ENCODE peak calls at places on chromosomes 11 and 22, in eight cellular contexts. S is RWPE2, B is right lobe of liver, E is HCT116, D is cardiac muscle cell, I is BE2C, J is endothelial cell, M is adrenal gland. Q is an unnamed sample.

GRCh38 chr22:17077255-17077654 is 7.5 kb upstream of the IL17RA start:
- DNase-seq in S (no peak), B (no peak), E (no peak), D (peak), I (no peak), J (no peak), M (no peak), Q (no peak)

GRCh38 chr11:91296628-91297027 is 928.0 kb upstream of the FAT3 start:
- DNase-seq in S (no peak), B (no peak), E (no peak), D (no peak), I (no peak), J (no peak), M (no peak), Q (no peak)

GRCh38 chr11:18752502-18752901 is 26.5 kb upstream of the IGSF22 start:
- DNase-seq in S (no peak), B (no peak), E (no peak), D (no peak), I (no peak), J (no peak), M (no peak), Q (no peak)

GRCh38 chr11:123211134-123211879 is 16.3 kb upstream of the CLMP start:
- DNase-seq in S (no peak), B (no peak), E (no peak), D (no peak), I (no peak), J (no peak), M (no peak), Q (no peak)

GRCh38 chr22:37746366-37747089 is 49.7 kb downstream of the TRIOBP start:
- DNase-seq in S (no peak), B (no peak), E (no peak), D (no peak), I (no peak), J (peak), M (no peak), Q (no peak)

GRCh38 chr22:49380095-49380827 is 447.4 kb downstream of the BRD1 start:
- DNase-seq in S (no peak), B (no peak), E (no peak), D (no peak), I (no peak), J (no peak), M (no peak), Q (no peak)

GRCh38 chr22:50728523-50728931 is 9.5 kb upstream of the ACR start:
- DNase-seq in S (peak), B (peak), E (no peak), D (no peak), I (no peak), J (no peak), M (no peak), Q (peak)

GRCh38 chr11:60378359-60378758 is at the start of gene MS4A7:
- DNase-seq in S (no peak), B (no peak), E (no peak), D (no peak), I (no peak), J (no peak), M (peak), Q (no peak)

GRCh38 chr22:20438678-20439492 is 1.3 kb upstream of the SCARF2 start:
- DNase-seq in S (peak), B (peak), E (no peak), D (no peak), I (peak), J (no peak), M (no peak), Q (no peak)

GRCh38 chr11:68256331-68256741 is 15.4 kb downstream of the C11orf24 start:
- DNase-seq in S (no peak), B (no peak), E (no peak), D (peak), I (no peak), J (no peak), M (no peak), Q (no peak)

GRCh38 chr11:45054956-45055355 is 91.5 kb upstream of the PRDM11 start:
- DNase-seq in S (no peak), B (no peak), E (no peak), D (no peak), I (no peak), J (no peak), M (no peak), Q (no peak)

GRCh38 chr11:111000400-111001090 is 245.0 kb upstream of the POU2AF2 start:
- DNase-seq in S (no peak), B (no peak), E (no peak), D (peak), I (no peak), J (no peak), M (no peak), Q (no peak)

GRCh38 chr11:119359365-119360229 is 13.1 kb upstream of the MFRP start:
- DNase-seq in S (peak), B (no peak), E (no peak), D (no peak), I (no peak), J (no peak), M (no peak), Q (no peak)

GRCh38 chr11:105181100-105181499 is 41.5 kb upstream of the CARD18 start:
- DNase-seq in S (peak), B (no peak), E (no peak), D (peak), I (peak), J (no peak), M (peak), Q (no peak)

GRCh38 chr11:65183201-65183891 is 1.6 kb downstream of the CAPN1 start:
- DNase-seq in S (peak), B (no peak), E (peak), D (no peak), I (no peak), J (no peak), M (peak), Q (no peak)

GRCh38 chr22:42397332-42398246 is 34.6 kb downstream of the NFAM1 start:
- DNase-seq in S (peak), B (no peak), E (no peak), D (no peak), I (no peak), J (no peak), M (peak), Q (no peak)

GRCh38 chr22:41526802-41527799 is 17.2 kb downstream of the POLR3H start:
- DNase-seq in S (no peak), B (peak), E (no peak), D (peak), I (peak), J (peak), M (peak), Q (peak)

GRCh38 chr11:129458278-129458677 is 82.6 kb downstream of the BARX2 start:
- DNase-seq in S (peak), B (no peak), E (no peak), D (no peak), I (no peak), J (no peak), M (no peak), Q (no peak)

GRCh38 chr11:34495239-34495723 is 18.3 kb downstream of the ELF5 start:
- DNase-seq in S (no peak), B (no peak), E (peak), D (no peak), I (no peak), J (no peak), M (no peak), Q (no peak)

GRCh38 chr11:13337986-13338436 is 60.4 kb downstream of the BMAL1 start:
- DNase-seq in S (no peak), B (no peak), E (no peak), D (peak), I (no peak), J (no peak), M (no peak), Q (no peak)

GRCh38 chr11:73099512-73100266 is 42.4 kb downstream of the FCHSD2 start:
- DNase-seq in S (no peak), B (no peak), E (no peak), D (no peak), I (no peak), J (no peak), M (no peak), Q (no peak)

GRCh38 chr11:8090756-8091155 is 9.7 kb downstream of the TUB start:
- DNase-seq in S (no peak), B (no peak), E (peak), D (peak), I (peak), J (peak), M (peak), Q (no peak)

GRCh38 chr11:124656759-124657627 is 16.5 kb downstream of the SIAE start:
- DNase-seq in S (no peak), B (no peak), E (no peak), D (peak), I (peak), J (no peak), M (no peak), Q (no peak)

GRCh38 chr22:40749829-40750228 is 69.3 kb downstream of the SLC25A17 start:
- DNase-seq in S (no peak), B (no peak), E (no peak), D (no peak), I (no peak), J (no peak), M (no peak), Q (no peak)

GRCh38 chr11:71198141-71198822 is 54.1 kb downstream of the SHANK2 start:
- DNase-seq in S (no peak), B (no peak), E (no peak), D (no peak), I (no peak), J (no peak), M (no peak), Q (no peak)

GRCh38 chr22:36221799-36222751 is 17.3 kb downstream of the APOL2 start:
- DNase-seq in S (no peak), B (no peak), E (peak), D (peak), I (peak), J (peak), M (no peak), Q (no peak)

GRCh38 chr22:38236786-38237185 is 35.0 kb downstream of the MAFF start:
- DNase-seq in S (no peak), B (no peak), E (no peak), D (no peak), I (no peak), J (no peak), M (no peak), Q (no peak)

GRCh38 chr22:38572065-38572464 is 2.1 kb upstream of the DMC1 start:
- DNase-seq in S (no peak), B (no peak), E (peak), D (peak), I (peak), J (peak), M (peak), Q (no peak)

GRCh38 chr11:17439316-17439782 is 37.3 kb downstream of the ABCC8 start:
- DNase-seq in S (no peak), B (no peak), E (no peak), D (no peak), I (no peak), J (no peak), M (no peak), Q (no peak)

GRCh38 chr11:74141908-74142307 is 28.9 kb downstream of the C2CD3 start:
- DNase-seq in S (no peak), B (no peak), E (no peak), D (no peak), I (no peak), J (no peak), M (no peak), Q (no peak)

GRCh38 chr22:50730941-50731661 is 6.9 kb upstream of the ACR start:
- DNase-seq in S (peak), B (peak), E (no peak), D (peak), I (no peak), J (no peak), M (no peak), Q (peak)

GRCh38 chr11:67502328-67502979 is 2.7 kb downstream of the PITPNM1 start:
- DNase-seq in S (no peak), B (no peak), E (no peak), D (no peak), I (no peak), J (no peak), M (no peak), Q (no peak)

GRCh38 chr11:16912607-16913006 is 101.6 kb downstream of the PLEKHA7 start:
- DNase-seq in S (no peak), B (no peak), E (no peak), D (no peak), I (no peak), J (no peak), M (no peak), Q (no peak)

GRCh38 chr22:28903080-28903479 is 19.7 kb downstream of the ZNRF3 start:
- DNase-seq in S (no peak), B (peak), E (no peak), D (no peak), I (no peak), J (no peak), M (no peak), Q (no peak)

GRCh38 chr11:23730307-23730998 is 766.4 kb upstream of the LUZP2 start:
- DNase-seq in S (no peak), B (no peak), E (no peak), D (no peak), I (no peak), J (no peak), M (no peak), Q (no peak)

GRCh38 chr22:23305922-23306374 is 125.6 kb downstream of the BCR start:
- DNase-seq in S (peak), B (no peak), E (no peak), D (peak), I (peak), J (no peak), M (peak), Q (no peak)

GRCh38 chr22:31247726-31248125 is 35.6 kb downstream of the LIMK2 start:
- DNase-seq in S (no peak), B (no peak), E (no peak), D (no peak), I (peak), J (no peak), M (no peak), Q (no peak)
- TF ChIP-seq CTCF in S (no peak), B (no peak), E (no peak), D (no peak), I (no peak), J (no peak), M (no peak), Q (no peak)

GRCh38 chr11:114587398-114587953 is 8.1 kb downstream of the NXPE4 start:
- DNase-seq in S (no peak), B (no peak), E (no peak), D (no peak), I (no peak), J (no peak), M (no peak), Q (no peak)

DNA sequence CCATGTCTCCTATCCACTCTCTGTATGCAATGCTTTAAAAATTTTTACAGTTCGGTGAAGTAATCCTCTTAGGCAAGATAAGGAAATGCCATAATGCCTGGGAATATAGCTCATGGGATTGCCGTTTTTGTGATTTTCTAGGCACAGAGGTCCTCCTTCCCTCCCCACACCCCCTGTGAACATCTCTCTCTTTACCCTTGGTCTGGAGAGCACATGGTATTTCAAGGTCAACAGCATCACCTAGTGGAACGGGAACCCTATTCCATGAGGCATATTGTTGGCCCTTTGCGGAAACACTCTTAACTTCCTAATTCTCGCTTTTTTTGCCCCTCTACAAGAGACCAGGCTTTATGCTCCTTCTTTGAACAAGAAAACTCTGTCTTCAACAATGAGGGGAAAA is 8.8 kb downstream of the NXPE4 start:
- DNase-seq in S (no peak), B (no peak), E (no peak), D (peak), I (no peak), J (no peak), M (no peak), Q (no peak)
- TF ChIP-seq CTCF in S (no peak), B (no peak), E (peak), D (peak), I (peak), J (no peak), M (no peak), Q (no peak)

DNA sequence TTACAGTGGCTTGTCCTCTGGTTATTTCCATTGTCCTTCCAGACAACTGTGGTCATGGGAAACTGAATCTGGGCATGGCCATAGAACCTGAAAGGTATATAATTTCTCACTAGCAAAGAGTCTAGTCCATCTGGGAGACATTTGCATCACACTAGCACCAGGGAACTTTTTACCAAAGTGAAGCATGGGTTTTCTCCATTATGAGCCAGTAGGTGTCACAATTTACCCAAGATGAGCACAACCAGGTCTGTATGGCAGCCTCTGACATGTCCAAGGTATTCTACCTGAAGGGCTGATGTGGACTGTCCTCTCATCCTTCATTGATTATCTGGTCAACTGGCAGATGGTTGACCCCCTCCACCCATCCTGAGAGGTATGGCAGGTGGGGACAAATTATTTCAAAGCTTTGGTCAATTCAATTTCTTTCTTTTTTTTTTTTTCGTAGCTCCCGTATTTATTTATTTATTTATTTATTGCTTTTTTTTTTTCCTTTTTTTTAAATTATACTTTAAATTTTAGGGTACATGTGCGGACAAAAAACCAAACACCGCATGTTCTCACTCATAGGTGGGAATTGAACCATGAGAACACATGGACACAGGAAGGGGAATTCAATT is 425.9 kb downstream of the TMEM135 start:
- DNase-seq in S (no peak), B (no peak), E (peak), D (no peak), I (no peak), J (no peak), M (no peak), Q (no peak)
- TF ChIP-seq CTCF in S (peak), B (no peak), E (peak), D (no peak), I (peak), J (peak), M (peak), Q (no peak)

DNA sequence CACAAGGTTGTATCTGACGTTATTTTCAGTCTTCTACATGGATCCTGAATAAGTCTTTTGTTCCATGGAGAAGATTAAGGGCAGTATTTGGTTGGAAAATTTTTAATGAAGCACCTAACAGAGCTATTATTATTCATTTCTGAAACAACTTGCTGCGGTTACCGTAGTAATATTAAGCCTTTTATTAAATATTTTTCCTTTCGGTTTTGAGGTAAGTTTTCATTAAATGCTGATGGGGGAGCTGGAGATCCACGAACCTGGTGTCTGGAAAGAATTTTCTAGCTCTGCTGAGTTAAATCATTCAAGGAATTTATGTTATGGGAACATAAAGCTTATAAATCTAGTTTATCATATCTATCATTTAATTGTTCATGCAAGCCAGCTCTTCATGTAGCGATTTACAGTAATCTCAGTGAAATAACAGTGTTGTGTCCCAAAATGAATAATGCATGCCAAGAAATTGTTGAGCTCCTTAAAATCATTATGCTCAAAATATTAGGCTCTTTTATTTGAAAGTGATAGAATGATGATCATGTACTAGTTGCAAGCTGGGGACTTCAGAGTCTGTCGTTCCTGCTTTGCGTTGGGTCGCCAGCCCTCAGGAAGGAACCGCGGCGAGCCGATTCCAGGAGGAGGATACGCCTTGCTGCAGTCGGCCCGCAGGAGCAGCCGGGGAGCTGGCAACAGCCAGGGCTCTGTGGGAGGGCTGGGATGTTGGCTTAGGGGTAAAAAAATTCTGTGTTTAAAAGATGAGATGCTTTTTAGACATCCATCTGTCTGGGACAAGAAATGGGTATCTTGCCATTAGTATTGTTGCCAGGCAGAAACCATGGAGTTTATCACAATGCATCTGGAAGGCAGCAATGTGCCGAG is 83.1 kb downstream of the TBC1D22A start:
- DNase-seq in S (no peak), B (no peak), E (no peak), D (peak), I (no peak), J (no peak), M (no peak), Q (no peak)
- TF ChIP-seq CTCF in S (peak), B (peak), E (peak), D (peak), I (peak), J (no peak), M (peak), Q (no peak)

GRCh38 chr11:32068134-32068533 is 22.7 kb upstream of the RCN1 start:
- DNase-seq in S (no peak), B (no peak), E (no peak), D (peak), I (no peak), J (no peak), M (no peak), Q (no peak)

GRCh38 chr11:32069361-32070058 is 21.4 kb upstream of the RCN1 start:
- DNase-seq in S (no peak), B (no peak), E (no peak), D (no peak), I (no peak), J (no peak), M (no peak), Q (no peak)

GRCh38 chr11:32070707-32071106 is 20.2 kb upstream of the RCN1 start:
- DNase-seq in S (no peak), B (no peak), E (no peak), D (no peak), I (no peak), J (no peak), M (no peak), Q (no peak)

GRCh38 chr11:32072872-32073661 is 17.8 kb upstream of the RCN1 start:
- DNase-seq in S (no peak), B (no peak), E (no peak), D (no peak), I (no peak), J (no peak), M (no peak), Q (no peak)

GRCh38 chr11:32071811-32072210 is 19.1 kb upstream of the RCN1 start:
- DNase-seq in S (no peak), B (no peak), E (no peak), D (peak), I (no peak), J (peak), M (no peak), Q (no peak)
- TF ChIP-seq CTCF in S (peak), B (peak), E (peak), D (peak), I (peak), J (peak), M (no peak), Q (no peak)

GRCh38 chr11:116240661-116241060 is 532.1 kb downstream of the BUD13 start:
- DNase-seq in S (no peak), B (no peak), E (no peak), D (peak), I (no peak), J (no peak), M (no peak), Q (no peak)
- TF ChIP-seq CTCF in S (no peak), B (no peak), E (no peak), D (no peak), I (no peak), J (no peak), M (no peak), Q (no peak)

Q was measured in omental fat pad.